ENCODE peak calls at places on chromosome 3, in four cellular contexts. M, G, A and W are unnamed samples.
A peak's percentile ranks its signal among the peaks of the same experiment; 100 is the strongest.

GRCh38 chr3:149717391-149718056 is 34.8 kb downstream of the COMMD2 start:
- DNase-seq in G (no peak), M (peak; percentile 61), A (no peak), W (no peak)

GRCh38 chr3:192489579-192489978 is 237.8 kb downstream of the FGF12 start:
- DNase-seq in M (no peak), A (no peak), G (no peak), W (no peak)

GRCh38 chr3:56919137-56919796 is 117.5 kb upstream of the ARHGEF3 start:
- DNase-seq in M (no peak), A (no peak), G (no peak), W (no peak)

GRCh38 chr3:33372218-33373081 is 67.8 kb downstream of the UBP1 start:
- DNase-seq in G (peak; percentile 25), A (no peak), M (peak; percentile 34), W (no peak)

GRCh38 chr3:41164776-41165175 is 34.5 kb upstream of the CTNNB1 start:
- DNase-seq in A (no peak), G (no peak), M (no peak), W (no peak)

GRCh38 chr3:23778451-23778850 is 27.3 kb upstream of the UBE2E1 start:
- DNase-seq in M (no peak), G (no peak), A (no peak), W (no peak)

GRCh38 chr3:52896613-52897012 is 735 bp downstream of the STIMATE start:
- DNase-seq in M (peak; percentile 16), A (no peak), G (no peak), W (no peak)

GRCh38 chr3:118946449-118946848 is 88.2 kb downstream of the IGSF11 start:
- DNase-seq in A (no peak), M (no peak), G (no peak), W (no peak)

GRCh38 chr3:10492351-10493201 is 12.8 kb downstream of the ATP2B2 start:
- DNase-seq in G (no peak), A (no peak), M (no peak), W (no peak)

GRCh38 chr3:28680050-28680449 is 331.4 kb upstream of the AZI2 start:
- DNase-seq in M (no peak), A (no peak), G (no peak), W (no peak)

GRCh38 chr3:59192473-59192872 is 142.6 kb upstream of the CFAP20DC start:
- DNase-seq in M (no peak), A (no peak), G (no peak), W (no peak)

GRCh38 chr3:196207833-196208607 is 3.2 kb downstream of the ZDHHC19 start:
- DNase-seq in M (peak; percentile 62), G (peak; percentile 42), A (no peak), W (no peak)

GRCh38 chr3:71010731-71011455 is 572.6 kb downstream of the FOXP1 start:
- DNase-seq in M (no peak), G (no peak), A (no peak), W (no peak)

GRCh38 chr3:103002447-103002846 is 567.6 kb downstream of the ZPLD1 start:
- DNase-seq in M (no peak), G (no peak), A (no peak), W (no peak)

GRCh38 chr3:54870423-54870822 is 57.4 kb downstream of the LRTM1 start:
- DNase-seq in G (no peak), A (no peak), M (peak; percentile 48), W (no peak)

GRCh38 chr3:150005243-150006102 is 34.8 kb upstream of the PFN2 start:
- DNase-seq in A (no peak), M (no peak), G (no peak), W (no peak)

GRCh38 chr3:31503456-31503855 is 29.3 kb upstream of the STT3B start:
- DNase-seq in G (no peak), M (peak; percentile 3), A (no peak), W (no peak)

GRCh38 chr3:193563999-193564398 is 9.3 kb upstream of the ATP13A4 start:
- DNase-seq in G (no peak), A (no peak), M (no peak), W (no peak)

GRCh38 chr3:194869482-194870169 is 183.9 kb downstream of the FAM43A start:
- DNase-seq in A (no peak), M (no peak), G (no peak), W (no peak)

GRCh38 chr3:21914451-21914850 is 163.4 kb upstream of the ZNF385D start:
- DNase-seq in G (no peak), M (no peak), A (no peak), W (no peak)

GRCh38 chr3:35758358-35758757 is 119.0 kb downstream of the ARPP21 start:
- DNase-seq in M (no peak), G (no peak), A (no peak), W (no peak)

GRCh38 chr3:96214941-96215340 is 599.5 kb upstream of the EPHA6 start:
- DNase-seq in M (no peak), G (no peak), A (no peak), W (no peak)

GRCh38 chr3:130772124-130772523 is 25.5 kb upstream of the PIK3R4 start:
- DNase-seq in A (no peak), G (no peak), M (no peak), W (no peak)

GRCh38 chr3:164419220-164419619 is 659.1 kb downstream of the SI start:
- DNase-seq in A (no peak), M (no peak), G (no peak), W (no peak)

GRCh38 chr3:183907911-183908331 is 23.2 kb upstream of the PARL start:
- DNase-seq in A (no peak), G (no peak), M (no peak), W (no peak)

GRCh38 chr3:45786801-45787495 is 9.4 kb downstream of the SLC6A20 start:
- DNase-seq in G (no peak), A (peak; percentile 67), M (no peak), W (peak; percentile 20)

GRCh38 chr3:128083980-128084674 is 31.9 kb downstream of the SEC61A1 start:
- DNase-seq in G (no peak), M (no peak), A (no peak), W (no peak)

GRCh38 chr3:126567696-126568438 is 9.1 kb upstream of the C3orf22 start:
- DNase-seq in A (no peak), G (no peak), M (peak; percentile 22), W (no peak)

GRCh38 chr3:66481071-66482001 is 19.5 kb downstream of the LRIG1 start:
- DNase-seq in A (no peak), G (no peak), M (no peak), W (no peak)

GRCh38 chr3:140927279-140927678 is 14.4 kb upstream of the SLC25A36 start:
- DNase-seq in M (no peak), A (no peak), G (no peak), W (no peak)

GRCh38 chr3:140917769-140918168 is 23.9 kb upstream of the SLC25A36 start:
- DNase-seq in M (no peak), A (no peak), G (no peak), W (no peak)

GRCh38 chr3:140924097-140924873 is 17.4 kb upstream of the SLC25A36 start:
- DNase-seq in A (no peak), G (no peak), M (no peak), W (no peak)

GRCh38 chr3:140920029-140920428 is 21.6 kb upstream of the SLC25A36 start:
- DNase-seq in M (no peak), A (no peak), G (no peak), W (no peak)

DNA sequence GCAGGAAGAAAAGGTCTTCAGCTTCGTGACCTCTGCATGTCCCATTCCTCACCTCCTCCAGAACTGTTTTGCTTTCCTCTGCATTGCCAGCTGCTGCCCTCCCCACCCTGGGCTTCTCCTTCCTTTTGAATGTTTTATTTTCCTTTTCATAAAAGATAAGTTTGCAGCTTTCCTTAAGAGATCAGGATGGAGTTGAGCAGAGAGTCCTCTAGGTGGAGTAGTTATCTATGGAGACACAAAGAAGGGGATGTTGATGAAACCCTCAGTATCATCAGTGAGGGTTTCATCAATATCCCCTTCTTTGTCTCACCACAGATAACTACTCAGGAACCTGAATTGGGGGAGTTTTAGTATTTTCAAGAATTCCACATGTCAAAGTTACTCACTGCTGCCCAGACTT is 19.0 kb upstream of the SLC25A36 start:
- DNase-seq in M (no peak), G (no peak), A (no peak), W (no peak)
- TF ChIP-seq CTCF in M (peak; percentile 67), G (peak; percentile 44), A (peak; percentile 57), W (peak; percentile 61)

DNA sequence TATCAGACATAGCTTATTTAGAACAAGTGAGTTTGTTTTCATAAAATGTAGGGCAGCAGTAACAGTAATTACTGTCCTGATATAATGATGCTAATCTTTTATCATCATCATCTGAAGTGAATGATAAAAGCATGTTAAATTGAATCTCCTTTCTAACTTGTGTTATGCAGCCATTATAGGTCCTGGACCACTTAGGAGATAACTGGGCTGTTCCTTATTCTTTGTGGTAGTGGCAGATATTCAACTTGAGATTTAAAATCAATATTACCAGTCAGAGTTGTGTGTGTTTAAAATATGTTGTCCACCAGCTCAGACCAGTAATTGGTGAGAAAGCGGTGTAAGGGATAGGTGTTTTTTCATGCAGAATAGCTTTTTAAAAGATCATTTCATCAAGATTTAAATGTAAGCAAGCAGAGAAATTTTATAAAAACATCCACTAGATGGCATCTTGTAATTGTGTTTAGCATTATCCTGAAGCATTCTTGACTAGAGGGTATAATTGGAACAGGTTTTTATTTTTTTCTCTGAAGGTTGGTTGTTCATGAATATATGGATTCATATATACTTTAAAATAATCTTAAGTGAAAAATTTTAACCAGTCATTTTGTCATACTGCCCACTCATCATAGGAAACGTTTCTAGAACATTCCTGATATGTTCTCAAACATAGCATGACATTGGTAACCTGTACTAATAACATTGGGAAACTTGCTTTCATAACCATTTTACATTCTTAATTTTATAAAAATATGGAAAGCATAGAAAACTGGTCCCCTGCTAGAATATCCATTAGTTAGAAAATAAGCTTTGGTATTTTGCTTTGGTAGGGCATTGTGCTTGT is 153.9 kb downstream of the BBX start:
- DNase-seq in A (no peak), M (no peak), G (no peak), W (no peak)
- TF ChIP-seq CTCF in A (peak; percentile 67), M (peak; percentile 86), G (peak; percentile 74), W (peak; percentile 81)

GRCh38 chr3:50369271-50369670 is 9.9 kb upstream of the TMEM115 start:
- DNase-seq in M (no peak), G (no peak), A (no peak), W (no peak)

GRCh38 chr3:50371133-50371670 is 11.9 kb upstream of the TMEM115 start:
- DNase-seq in A (no peak), M (no peak), G (no peak), W (no peak)

GRCh38 chr3:50372349-50372748 is 13.0 kb upstream of the TMEM115 start:
- DNase-seq in G (no peak), M (no peak), A (no peak), W (no peak)

GRCh38 chr3:50373146-50373864 is 14.0 kb upstream of the TMEM115 start:
- DNase-seq in A (no peak), G (no peak), M (no peak), W (no peak)

GRCh38 chr3:50370594-50370993 is 11.3 kb upstream of the TMEM115 start:
- DNase-seq in A (no peak), G (no peak), M (peak; percentile 30), W (no peak)
- TF ChIP-seq CTCF in A (peak; percentile 44), G (no peak), M (peak; percentile 50), W (peak; percentile 55)

GRCh38 chr3:170496868-170497140 is 78.1 kb downstream of the CLDN11 start:
- DNase-seq in G (no peak), A (no peak), M (no peak), W (no peak)

GRCh38 chr3:170494766-170495165 is 76.1 kb downstream of the CLDN11 start:
- DNase-seq in M (no peak), G (no peak), A (no peak), W (no peak)

GRCh38 chr3:170497197-170497596 is 78.5 kb downstream of the CLDN11 start:
- DNase-seq in M (no peak), G (no peak), A (no peak), W (no peak)

GRCh38 chr3:170493712-170494182 is 75.1 kb downstream of the CLDN11 start:
- DNase-seq in M (no peak), G (no peak), A (no peak), W (no peak)

GRCh38 chr3:170496026-170496867 is 77.6 kb downstream of the CLDN11 start:
- DNase-seq in M (no peak), G (no peak), A (no peak), W (no peak)
- TF ChIP-seq CTCF in M (no peak), G (no peak), A (no peak), W (no peak)